ENCODE peak calls at places on chromosome 11, in ten cellular contexts. Q is upper lobe of left lung, E is body of pancreas, L is spleen, C is HCT116, X is IMR-90, G is esophagus muscularis mucosa, H is A549, K is heart left ventricle, M is Peyer's patch. F is an unnamed sample.

GRCh38 chr11:17188675-17189074 is 19.1 kb downstream of the PIK3C2A start:
- DNase-seq in C (no peak), E (no peak), K (no peak), G (no peak), M (no peak), X (no peak), Q (no peak), L (no peak), H (no peak), F (no peak)

GRCh38 chr11:73141309-73142127 is 600 bp downstream of the FCHSD2 start:
- DNase-seq in H (peak), C (peak), K (peak), M (peak), E (peak), G (peak), Q (peak), X (peak), L (peak), F (peak)

GRCh38 chr11:104968856-104969776 is 742 bp upstream of the CASP4 start:
- DNase-seq in H (no peak), K (peak), E (peak), Q (peak), M (peak), C (no peak), L (peak), X (peak), G (no peak), F (no peak)

GRCh38 chr11:17277024-17277584 is 565 bp downstream of the NUCB2 start:
- DNase-seq in C (no peak), M (peak), E (no peak), K (no peak), L (no peak), X (peak), Q (no peak), H (peak), G (no peak), F (peak)

GRCh38 chr11:100680070-100680469 is 7.0 kb upstream of the ARHGAP42 start:
- DNase-seq in H (no peak), C (no peak), L (no peak), G (no peak), X (no peak), Q (no peak), M (no peak), E (no peak), K (no peak), F (no peak)

GRCh38 chr11:65499713-65500261 is 942 bp downstream of the MALAT1 start:
- DNase-seq in L (no peak), X (no peak), H (no peak), G (no peak), M (no peak), K (no peak), E (no peak), Q (no peak), C (no peak), F (no peak)

GRCh38 chr11:67489203-67489859 is 6.5 kb downstream of the AIP start:
- DNase-seq in M (no peak), E (no peak), G (no peak), L (no peak), K (no peak), H (no peak), X (no peak), Q (no peak), C (no peak), F (no peak)

GRCh38 chr11:60775420-60775961 is 9.6 kb upstream of the MS4A10 start:
- DNase-seq in X (peak), L (peak), H (peak), M (peak), K (peak), C (peak), G (peak), E (peak), Q (peak), F (peak)

GRCh38 chr11:130904380-130904779 is 11.9 kb downstream of the SNX19 start:
- DNase-seq in M (no peak), C (no peak), H (no peak), Q (no peak), K (no peak), X (no peak), E (no peak), L (no peak), G (no peak), F (no peak)

GRCh38 chr11:4697583-4697982 is at the start of gene OR51E2:
- DNase-seq in C (no peak), K (no peak), E (no peak), L (no peak), H (no peak), M (no peak), G (no peak), X (peak), Q (no peak), F (no peak)

GRCh38 chr11:32006799-32007388 is 84.0 kb upstream of the RCN1 start:
- DNase-seq in C (peak), Q (no peak), H (peak), G (no peak), L (no peak), K (no peak), M (no peak), E (peak), X (peak), F (no peak)

GRCh38 chr11:7899418-7899817 is 31.6 kb downstream of the OR10A6 start:
- DNase-seq in L (no peak), E (no peak), H (no peak), G (peak), K (no peak), Q (no peak), M (no peak), C (no peak), X (no peak), F (no peak)

GRCh38 chr11:68200639-68201038 is 12.5 kb downstream of the KMT5B start:
- DNase-seq in H (no peak), Q (no peak), X (peak), E (no peak), G (no peak), M (no peak), K (no peak), L (no peak), C (no peak), F (no peak)

GRCh38 chr11:107844041-107844440 is 14.5 kb downstream of the SLC35F2 start:
- DNase-seq in M (no peak), G (no peak), L (no peak), Q (no peak), E (no peak), H (no peak), X (peak), C (no peak), K (no peak), F (no peak)

GRCh38 chr11:117815262-117815803 is 9.2 kb downstream of the FXYD2 start:
- DNase-seq in G (no peak), Q (peak), E (peak), L (peak), X (no peak), C (no peak), H (no peak), M (peak), K (no peak), F (no peak)

GRCh38 chr11:68406318-68407313 is 53.9 kb upstream of the PPP6R3 start:
- DNase-seq in X (no peak), L (no peak), H (no peak), Q (peak), G (no peak), K (no peak), C (no peak), M (no peak), E (no peak), F (no peak)

GRCh38 chr11:82003671-82004148 is 730.0 kb downstream of the FAM181B start:
- DNase-seq in M (no peak), K (no peak), C (no peak), G (no peak), E (peak), H (no peak), Q (no peak), X (no peak), L (no peak), F (no peak)

GRCh38 chr11:43968719-43969118 is 26.3 kb downstream of the C11orf96 start:
- DNase-seq in E (no peak), L (no peak), H (no peak), M (no peak), X (no peak), K (no peak), Q (no peak), G (no peak), C (no peak), F (no peak)

DNA sequence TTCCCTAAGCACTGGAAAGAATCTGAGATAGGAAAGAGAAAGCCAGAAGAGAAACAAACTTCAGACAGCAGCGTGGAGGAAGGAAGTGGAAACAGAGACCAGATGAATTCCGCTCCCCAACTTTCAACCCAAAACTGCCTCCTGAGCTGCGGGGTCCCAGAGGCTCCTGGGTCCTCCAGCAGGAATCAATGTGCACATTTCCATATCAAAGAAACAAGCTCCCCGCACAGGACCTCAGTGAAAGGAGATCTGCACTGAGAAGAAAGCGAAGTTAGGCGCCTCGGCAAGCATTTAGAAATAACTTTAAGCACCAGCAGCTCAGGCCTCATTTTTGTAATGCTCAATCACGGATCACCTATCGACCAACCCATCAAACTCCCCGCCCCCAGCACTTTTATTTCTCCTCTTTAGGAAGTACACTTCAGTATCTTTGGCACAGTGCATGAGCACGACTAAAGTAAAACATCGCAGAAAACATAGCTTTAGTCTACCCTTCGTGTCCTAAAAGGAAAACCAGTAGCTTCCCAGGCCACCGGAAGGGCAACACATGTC is 245.5 kb downstream of the ETS1 start:
- DNase-seq in L (no peak), H (no peak), M (no peak), K (no peak), E (no peak), C (no peak), Q (no peak), G (no peak), X (no peak), F (no peak)
- H3K27ac ChIP-seq in L (peak), H (no peak), M (peak), K (peak), E (peak), C (no peak), Q (peak), G (peak), X (no peak), F (peak)

DNA sequence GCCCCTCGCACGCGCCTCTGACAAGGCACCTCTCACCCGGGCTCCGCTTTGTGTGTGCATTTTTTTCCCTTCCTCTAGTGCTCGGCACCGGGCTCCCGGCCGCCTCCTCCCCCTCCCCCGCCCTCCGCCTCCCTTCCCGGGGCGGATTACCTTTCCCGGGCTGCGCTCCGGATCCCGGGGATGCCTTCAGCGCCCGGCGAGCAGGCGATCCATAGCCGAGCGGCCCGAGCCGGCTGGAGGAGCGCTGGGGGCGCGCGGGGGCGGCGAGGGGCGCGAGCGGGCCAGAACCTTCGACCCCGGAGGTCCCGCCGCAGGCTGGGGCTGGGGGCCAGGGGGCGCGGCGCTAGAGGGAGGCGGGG is 282 bp downstream of the MPPED2 start:
- DNase-seq in H (no peak), Q (no peak), K (peak), M (no peak), G (no peak), E (peak), C (no peak), L (no peak), X (no peak), F (no peak)
- H3K4me3 ChIP-seq in H (peak), Q (peak), K (peak), M (peak), G (peak), E (peak), C (no peak), L (peak), X (peak), F (peak)

GRCh38 chr11:123429851-123430735 is at the start of gene GRAMD1B:
- DNase-seq in G (no peak), L (peak), E (peak), Q (peak), M (peak), C (no peak), X (peak), H (peak), K (peak), F (no peak)
- TF ChIP-seq POLR2A in G (no peak), L (no peak), E (no peak), Q (no peak), M (no peak), C (no peak), X (peak), H (no peak), K (no peak), F (no peak)

GRCh38 chr11:110074499-110074898 is 18.7 kb upstream of the ZC3H12C start:
- DNase-seq in G (no peak), E (no peak), L (no peak), M (no peak), H (no peak), X (no peak), K (no peak), Q (no peak), C (no peak), F (no peak)

GRCh38 chr11:110075087-110075821 is 17.9 kb upstream of the ZC3H12C start:
- DNase-seq in E (peak), K (no peak), Q (no peak), C (no peak), H (no peak), L (no peak), G (no peak), X (no peak), M (peak), F (no peak)

GRCh38 chr11:110076388-110076965 is 16.7 kb upstream of the ZC3H12C start:
- DNase-seq in X (no peak), H (no peak), E (no peak), M (peak), L (no peak), K (no peak), G (no peak), C (no peak), Q (no peak), F (no peak)

GRCh38 chr11:110077318-110077717 is 15.9 kb upstream of the ZC3H12C start:
- DNase-seq in L (no peak), E (no peak), Q (no peak), C (no peak), K (no peak), G (no peak), M (no peak), X (no peak), H (no peak), F (no peak)

GRCh38 chr11:110075822-110076208 is 17.4 kb upstream of the ZC3H12C start:
- DNase-seq in K (no peak), Q (no peak), X (no peak), G (no peak), H (no peak), E (no peak), M (no peak), C (no peak), L (no peak), F (no peak)
- H3K27ac ChIP-seq in K (no peak), Q (no peak), X (no peak), G (no peak), H (no peak), E (no peak), M (peak), C (no peak), L (no peak), F (no peak)

GRCh38 chr11:133945087-133945974 is 11.4 kb downstream of the IGSF9B start:
- DNase-seq in C (no peak), L (peak), H (no peak), Q (no peak), K (peak), M (no peak), G (no peak), E (no peak), X (peak), F (no peak)

GRCh38 chr11:133943950-133944698 is 12.6 kb downstream of the IGSF9B start:
- DNase-seq in X (no peak), L (no peak), M (no peak), K (no peak), E (no peak), G (no peak), C (no peak), H (no peak), Q (no peak), F (no peak)

GRCh38 chr11:133947298-133947905 is 9.4 kb downstream of the IGSF9B start:
- DNase-seq in K (peak), G (no peak), X (peak), L (peak), M (no peak), Q (no peak), C (no peak), E (peak), H (peak), F (no peak)

GRCh38 chr11:133946541-133947297 is 10.0 kb downstream of the IGSF9B start:
- DNase-seq in L (peak), K (peak), G (no peak), X (no peak), E (no peak), C (no peak), M (no peak), H (no peak), Q (no peak), F (no peak)

DNA sequence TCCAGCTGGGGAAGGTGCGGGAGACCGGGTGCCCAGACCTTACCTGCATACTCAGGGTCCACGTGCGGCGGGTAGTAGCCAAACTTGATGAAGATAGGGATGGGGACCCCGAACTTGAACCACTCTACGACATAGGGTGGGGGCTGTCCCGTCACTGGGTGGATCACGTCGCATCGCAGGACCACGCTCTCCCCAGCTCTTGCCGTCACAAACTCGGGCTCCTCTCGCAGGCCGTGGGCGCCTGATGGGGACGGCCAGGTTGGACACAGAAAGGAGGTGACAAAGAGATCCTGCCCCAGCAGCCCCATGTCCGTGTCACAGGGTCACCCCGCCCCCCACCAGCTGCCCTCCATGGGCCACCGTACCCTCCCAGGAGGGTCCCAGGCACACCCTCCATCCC is 10.8 kb downstream of the IGSF9B start:
- DNase-seq in K (no peak), Q (no peak), H (no peak), M (no peak), E (no peak), G (no peak), X (no peak), C (no peak), L (no peak), F (no peak)
- H3K4me3 ChIP-seq in K (peak), Q (no peak), H (no peak), M (no peak), E (no peak), G (peak), X (no peak), C (no peak), L (no peak), F (no peak)

DNA sequence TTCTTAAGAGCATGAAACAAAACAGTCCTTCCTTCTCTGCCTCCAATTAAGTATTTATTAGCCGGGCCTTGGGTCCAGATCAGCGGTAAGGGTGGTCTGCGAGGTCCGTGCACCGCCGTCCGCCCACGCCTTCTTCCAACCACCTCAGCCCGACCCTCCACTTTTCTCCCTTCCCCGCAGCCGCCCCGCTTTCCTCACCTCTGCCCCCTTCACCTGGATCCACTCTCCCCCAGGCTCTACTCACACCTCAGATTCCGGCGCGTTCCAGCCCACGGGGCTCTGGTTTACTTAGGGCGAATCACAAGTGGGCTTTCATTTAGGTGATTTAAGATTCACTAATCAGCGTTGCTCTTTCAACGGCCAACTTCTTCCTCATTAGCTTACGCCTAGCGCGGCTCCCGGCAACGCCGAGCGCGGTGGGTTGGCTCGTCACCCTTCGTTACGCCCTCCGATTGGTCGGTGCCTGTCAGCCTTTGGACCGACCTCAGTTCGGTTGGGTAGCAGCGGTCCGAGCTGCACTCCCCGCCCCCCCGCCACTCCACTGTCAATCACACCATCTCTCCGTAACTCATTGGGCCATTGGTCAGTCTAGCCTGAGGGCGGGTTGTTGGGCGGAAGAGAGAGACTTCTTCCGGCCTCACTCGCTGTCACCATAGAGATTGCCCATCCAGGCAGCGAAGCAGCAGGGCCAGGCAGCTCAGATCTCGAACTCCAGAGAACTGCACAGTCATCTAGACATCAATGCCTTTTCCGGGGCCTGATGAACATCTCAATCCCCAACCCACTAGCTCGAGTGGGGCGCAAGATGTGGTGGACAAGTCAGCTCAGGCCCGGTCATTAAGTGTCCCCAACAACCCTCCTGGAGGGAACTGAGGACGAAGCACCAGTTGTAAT is at the start of gene TMEM218:
- DNase-seq in E (peak), K (peak), Q (peak), L (peak), M (peak), X (peak), H (peak), C (peak), G (peak), F (peak)
- TF ChIP-seq POLR2A in E (peak), K (no peak), Q (no peak), L (no peak), M (peak), X (no peak), H (peak), C (peak), G (no peak), F (no peak)

DNA sequence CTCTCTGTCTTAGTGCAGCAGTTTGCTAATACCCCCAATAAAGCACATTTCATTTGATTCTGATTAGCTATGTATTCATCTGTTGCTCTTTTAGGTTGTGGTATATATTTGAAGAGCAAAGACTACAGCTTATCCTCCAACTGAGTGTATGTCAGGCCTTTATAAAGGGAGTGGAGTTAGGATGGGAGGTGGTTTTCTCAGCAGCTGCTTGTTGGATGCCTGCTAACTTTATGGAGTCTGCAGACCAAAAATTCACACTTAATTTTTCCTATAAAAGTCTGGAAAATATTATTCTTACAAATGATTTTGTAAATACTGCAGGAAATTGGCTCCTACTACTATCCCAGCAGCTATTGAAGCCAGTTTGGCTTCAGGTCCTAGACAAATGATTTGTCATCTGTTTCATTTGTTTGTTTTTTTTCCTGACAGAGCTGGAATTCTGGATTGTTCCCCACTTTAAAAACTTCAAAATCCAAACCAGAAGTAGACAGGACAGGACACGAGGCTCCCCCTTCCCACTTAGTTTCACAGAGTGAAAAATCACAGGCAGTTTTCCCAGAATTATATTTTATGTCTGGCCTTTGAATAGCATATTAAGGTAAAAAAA is 292.4 kb downstream of the TMEM135 start:
- DNase-seq in G (no peak), Q (no peak), M (no peak), K (no peak), E (no peak), H (no peak), L (no peak), X (no peak), C (no peak), F (no peak)
- H3K27ac ChIP-seq in G (no peak), Q (no peak), M (no peak), K (no peak), E (no peak), H (no peak), L (no peak), X (no peak), C (no peak), F (no peak)

GRCh38 chr11:96122601-96123044 is 198.7 kb upstream of the MTMR2 start:
- DNase-seq in M (no peak), X (peak), C (no peak), L (no peak), Q (no peak), K (no peak), E (no peak), G (no peak), H (no peak), F (no peak)
- H3K4me3 ChIP-seq in M (no peak), X (no peak), C (no peak), L (no peak), Q (no peak), K (no peak), E (no peak), G (no peak), H (no peak), F (no peak)

F was measured in suprapubic skin.